ENCODE peak calls at places on chromosome 2, in nine cellular contexts. Y, J, V, K, A, X, L, W and R are unnamed samples.
A peak's percentile ranks its signal among the peaks of the same experiment; 100 is the strongest.

GRCh38 chr2:37764108-37764507 is 92.7 kb upstream of the CDC42EP3 start:
- DNase-seq in K (no peak), L (no peak), J (no peak), A (no peak), X (no peak), W (no peak), Y (no peak), V (no peak), R (no peak)

GRCh38 chr2:235694721-235695601 is 201.1 kb downstream of the AGAP1 start:
- DNase-seq in W (no peak), Y (no peak), A (no peak), L (no peak), V (no peak), X (no peak), J (no peak), K (no peak), R (no peak)

GRCh38 chr2:242035858-242036652 is 166.5 kb downstream of the RTP5 start:
- DNase-seq in J (no peak), X (no peak), W (no peak), Y (no peak), L (no peak), A (no peak), V (no peak), K (no peak), R (no peak)

GRCh38 chr2:26488463-26489212 is 10.7 kb upstream of the OTOF start:
- DNase-seq in Y (no peak), W (no peak), L (no peak), J (no peak), A (no peak), X (no peak), V (no peak), K (no peak), R (no peak)

GRCh38 chr2:239178954-239179353 is 221.9 kb downstream of the HDAC4 start:
- DNase-seq in K (no peak), J (no peak), Y (no peak), V (no peak), X (no peak), A (no peak), L (no peak), W (no peak), R (no peak)

GRCh38 chr2:188315750-188316149 is 24.1 kb downstream of the GULP1 start:
- DNase-seq in Y (no peak), W (no peak), A (no peak), J (no peak), L (no peak), V (no peak), X (no peak), K (no peak), R (no peak)

GRCh38 chr2:9678554-9678953 is 47.8 kb upstream of the YWHAQ start:
- DNase-seq in V (no peak), X (no peak), A (no peak), J (no peak), Y (no peak), L (no peak), W (no peak), K (no peak), R (no peak)

GRCh38 chr2:84077504-84077903 is 381.6 kb downstream of the SUCLG1 start:
- DNase-seq in A (peak; percentile 2), J (no peak), K (peak; percentile 39), W (no peak), Y (peak; percentile 63), L (peak; percentile 74), V (no peak), X (peak; percentile 2), R (no peak)

GRCh38 chr2:234015861-234016260 is 34.6 kb upstream of the SPP2 start:
- DNase-seq in K (no peak), L (no peak), X (no peak), A (no peak), W (no peak), Y (no peak), V (no peak), J (no peak), R (no peak)

GRCh38 chr2:120846406-120847095 is 110.9 kb downstream of the GLI2 start:
- DNase-seq in V (no peak), J (no peak), K (no peak), Y (no peak), A (no peak), X (no peak), L (no peak), W (no peak), R (no peak)

GRCh38 chr2:10923007-10923372 is 11.3 kb downstream of the KCNF1 start:
- DNase-seq in X (no peak), Y (no peak), A (no peak), J (no peak), W (no peak), V (no peak), K (no peak), L (no peak), R (no peak)

GRCh38 chr2:30394096-30394495 is 53.0 kb upstream of the LCLAT1 start:
- DNase-seq in K (no peak), X (no peak), J (no peak), W (no peak), A (no peak), V (no peak), L (peak; percentile 18), Y (no peak), R (no peak)

GRCh38 chr2:171864357-171864985 is 29.6 kb downstream of the SLC25A12 start:
- DNase-seq in L (no peak), A (no peak), X (no peak), W (no peak), J (no peak), V (no peak), K (peak; percentile 25), Y (no peak), R (no peak)

GRCh38 chr2:12032975-12033374 is 286.5 kb downstream of the LPIN1 start:
- DNase-seq in K (no peak), X (peak; percentile 6), J (no peak), V (no peak), Y (no peak), L (no peak), W (no peak), A (no peak), R (no peak)

GRCh38 chr2:47002480-47003381 is 87.1 kb upstream of the MCFD2 start:
- DNase-seq in J (no peak), X (peak; percentile 43), W (no peak), L (peak; percentile 77), Y (peak; percentile 45), V (no peak), A (no peak), K (peak; percentile 61), R (no peak)

GRCh38 chr2:200373973-200374416 is 67.5 kb downstream of the SPATS2L start:
- DNase-seq in Y (peak; percentile 61), K (no peak), A (no peak), L (no peak), W (no peak), X (no peak), V (no peak), J (peak; percentile 6), R (peak; percentile 5)

GRCh38 chr2:201971516-201972228 is 62.0 kb upstream of the FZD7 start:
- DNase-seq in Y (no peak), W (no peak), X (peak; percentile 33), K (peak; percentile 83), J (no peak), V (no peak), L (no peak), A (no peak), R (no peak)

GRCh38 chr2:127381762-127382161 is 6.0 kb downstream of the MAP3K2 start:
- DNase-seq in Y (no peak), W (no peak), L (no peak), A (no peak), K (peak; percentile 39), V (no peak), X (no peak), J (no peak), R (no peak)

GRCh38 chr2:128350736-128351135 is 32.1 kb upstream of the HS6ST1 start:
- DNase-seq in X (no peak), Y (no peak), W (no peak), L (peak; percentile 49), A (no peak), V (peak; percentile 7), K (no peak), J (no peak), R (no peak)

GRCh38 chr2:220202066-220202465 is 574.6 kb downstream of the SLC4A3 start:
- DNase-seq in J (no peak), K (no peak), Y (no peak), L (no peak), W (no peak), A (no peak), X (no peak), V (no peak), R (no peak)

GRCh38 chr2:631741-632140 is 45.5 kb downstream of the TMEM18 start:
- DNase-seq in A (no peak), X (no peak), L (no peak), Y (no peak), W (no peak), K (no peak), J (no peak), V (no peak), R (no peak)

GRCh38 chr2:73839653-73840411 is 11.1 kb downstream of the STAMBP start:
- DNase-seq in A (no peak), Y (no peak), J (no peak), W (no peak), K (peak; percentile 47), V (no peak), X (no peak), L (no peak), R (no peak)

GRCh38 chr2:239721991-239722759 is 303.0 kb downstream of the NDUFA10 start:
- DNase-seq in K (no peak), A (no peak), X (no peak), W (no peak), J (no peak), L (no peak), Y (no peak), V (no peak), R (no peak)

GRCh38 chr2:173134703-173135102 is 59.1 kb downstream of the MAP3K20 start:
- DNase-seq in Y (peak; percentile 81), W (no peak), V (no peak), K (no peak), J (no peak), X (peak; percentile 80), L (no peak), A (no peak), R (no peak)

GRCh38 chr2:3942841-3943240 is 239.5 kb downstream of the DCDC2C start:
- DNase-seq in W (no peak), A (no peak), Y (no peak), X (no peak), J (no peak), L (no peak), V (no peak), K (no peak), R (no peak)

GRCh38 chr2:190663839-190664238 is 15.0 kb downstream of the NAB1 start:
- DNase-seq in L (no peak), A (no peak), W (no peak), V (no peak), J (no peak), X (no peak), K (peak; percentile 8), Y (no peak), R (no peak)

GRCh38 chr2:239703834-239704233 is 303.0 kb upstream of the HDAC4 start:
- DNase-seq in Y (no peak), W (no peak), L (no peak), A (no peak), X (no peak), J (no peak), V (no peak), K (no peak), R (no peak)

GRCh38 chr2:229633546-229633945 is 80.8 kb downstream of the DNER start:
- DNase-seq in J (no peak), K (no peak), X (no peak), V (no peak), A (no peak), L (no peak), W (no peak), Y (no peak), R (no peak)

GRCh38 chr2:33673937-33674336 is 74.8 kb upstream of the FAM98A start:
- DNase-seq in K (peak; percentile 9), W (no peak), L (peak; percentile 48), V (no peak), A (peak; percentile 1), Y (peak; percentile 58), J (no peak), X (peak; percentile 6), R (no peak)

GRCh38 chr2:114123925-114124324 is 234.0 kb downstream of the ACTR3 start:
- DNase-seq in X (no peak), A (no peak), J (no peak), K (no peak), W (no peak), Y (no peak), V (no peak), L (no peak), R (no peak)

GRCh38 chr2:152134488-152135280 is 35.8 kb upstream of the CACNB4 start:
- DNase-seq in Y (peak; percentile 87), A (no peak), W (no peak), X (peak; percentile 35), V (no peak), K (peak; percentile 3), J (no peak), L (no peak), R (no peak)